ENCODE peak calls at places on chromosomes 4 and X, in seven cellular contexts. J, Q, O, G, L, X and Z are unnamed samples.

GRCh38 chrX:6778547-6779231 is 243.8 kb upstream of the VCX3A start:
- DNase-seq in Q (no peak), J (no peak), G (no peak), L (no peak), X (no peak), O (peak; percentile 39), Z (no peak)

GRCh38 chr4:8100696-8101095 is 57.9 kb downstream of the ABLIM2 start:
- DNase-seq in X (no peak), G (no peak), J (no peak), O (no peak), L (no peak), Q (no peak), Z (no peak)

GRCh38 chr4:172813359-172813923 is 355.2 kb upstream of the GALNT7 start:
- DNase-seq in J (no peak), X (no peak), L (no peak), Q (no peak), G (no peak), O (no peak), Z (no peak)

GRCh38 chrX:68568136-68568535 is 69.3 kb downstream of the YIPF6 start:
- DNase-seq in L (no peak), Q (no peak), J (no peak), G (no peak), O (no peak), X (no peak), Z (no peak)

GRCh38 chr4:28391877-28392276 is 1531.2 kb downstream of the STIM2 start:
- DNase-seq in Q (no peak), L (no peak), O (no peak), G (no peak), X (no peak), J (no peak), Z (no peak)

GRCh38 chr4:151015458-151016344 is 617 bp upstream of the LRBA start:
- DNase-seq in J (peak; percentile 83), O (peak; percentile 89), G (peak; percentile 79), Q (peak; percentile 78), L (peak; percentile 90), X (peak; percentile 78), Z (peak; percentile 78)

GRCh38 chr4:160370046-160370445 is 1267.2 kb downstream of the RAPGEF2 start:
- DNase-seq in Q (no peak), O (no peak), X (no peak), J (no peak), L (no peak), G (no peak), Z (no peak)

GRCh38 chr4:8709729-8710360 is 117.3 kb downstream of the CPZ start:
- DNase-seq in Q (no peak), O (no peak), L (no peak), X (no peak), J (no peak), G (peak; percentile 56), Z (no peak)

GRCh38 chrX:2664497-2664896 is 26.6 kb upstream of the CD99 start:
- DNase-seq in L (no peak), X (no peak), Q (no peak), G (no peak), O (no peak), J (no peak), Z (no peak)

GRCh38 chr4:184310171-184310567 is 92.5 kb upstream of the ENPP6 start:
- DNase-seq in O (no peak), L (peak; percentile 61), J (no peak), G (no peak), X (peak; percentile 28), Q (no peak), Z (no peak)

GRCh38 chr4:67593741-67594175 is 35.2 kb downstream of the STAP1 start:
- DNase-seq in O (no peak), J (no peak), X (no peak), Q (no peak), G (no peak), L (no peak), Z (no peak)

GRCh38 chrX:74458738-74459137 is 37.4 kb downstream of the SLC16A2 start:
- DNase-seq in J (no peak), L (no peak), X (peak; percentile 1), O (no peak), G (no peak), Q (no peak), Z (no peak)

GRCh38 chrX:44980883-44981282 is 107.9 kb downstream of the KDM6A start:
- DNase-seq in L (no peak), Q (no peak), X (no peak), J (no peak), G (no peak), O (no peak), Z (no peak)

GRCh38 chrX:14095702-14096101 is 66.0 kb upstream of the GEMIN8 start:
- DNase-seq in Q (no peak), L (peak; percentile 39), O (peak; percentile 57), G (no peak), J (peak; percentile 17), X (peak; percentile 47), Z (peak; percentile 16)

GRCh38 chr4:159455675-159456235 is 352.9 kb downstream of the RAPGEF2 start:
- DNase-seq in J (no peak), O (peak; percentile 57), Q (no peak), G (no peak), L (no peak), X (peak; percentile 63), Z (no peak)

DNA sequence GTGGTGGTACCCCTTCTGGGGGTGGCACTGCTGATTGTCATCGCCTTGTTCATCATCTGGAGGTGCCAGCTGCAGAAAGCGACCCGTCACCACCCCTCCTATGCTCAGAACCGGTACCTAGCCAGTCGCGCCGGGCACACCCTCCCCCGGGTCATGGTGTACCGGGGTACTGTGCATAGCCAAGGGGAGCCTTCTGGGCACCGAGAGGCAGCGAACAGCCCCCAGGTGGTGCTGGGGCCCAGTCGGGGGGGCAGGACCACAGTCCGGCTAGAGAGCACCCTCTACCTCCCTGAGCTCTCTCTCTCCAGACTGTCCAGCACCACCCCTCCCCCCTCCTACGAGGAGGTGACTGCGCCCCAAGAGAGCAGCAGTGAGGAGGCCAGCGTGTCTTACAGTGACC is 5.3 kb downstream of the PRRG3 start:
- DNase-seq in G (no peak), X (no peak), J (no peak), L (no peak), Q (no peak), O (no peak), Z (no peak)
- H3K9me3 ChIP-seq in G (no peaks in the 10 kb centered on the region), X (no peaks in the 10 kb centered on the region), J (no peaks in the 10 kb centered on the region), L (no peaks in the 10 kb centered on the region), Q (no peaks in the 10 kb centered on the region), O (no peaks in the 10 kb centered on the region), Z (no peaks in the 10 kb centered on the region)

GRCh38 chrX:55874807-55875206 is 157.3 kb downstream of the RRAGB start:
- DNase-seq in X (no peak), Q (no peak), J (no peak), O (no peak), G (no peak), L (no peak), Z (no peak)
- H3K9me3 ChIP-seq in X (no peaks in the 10 kb centered on the region), Q (no peaks in the 10 kb centered on the region), J (no peaks in the 10 kb centered on the region), O (no peaks in the 10 kb centered on the region), G (peaks cover 4% of the 10 kb centered on the region), L (no peaks in the 10 kb centered on the region), Z (no peaks in the 10 kb centered on the region)

GRCh38 chrX:144293229-144293628 is 409.4 kb downstream of the UBE2NL start:
- DNase-seq in G (no peak), O (no peak), Q (no peak), J (no peak), X (no peak), L (no peak), Z (no peak)
- H3K9me3 ChIP-seq in G (peaks cover 4% of the 10 kb centered on the region), O (no peaks in the 10 kb centered on the region), Q (no peaks in the 10 kb centered on the region), J (no peaks in the 10 kb centered on the region), X (no peaks in the 10 kb centered on the region), L (no peaks in the 10 kb centered on the region), Z (no peaks in the 10 kb centered on the region)

GRCh38 chr4:26879805-26880204 is 19.2 kb downstream of the STIM2 start:
- DNase-seq in J (no peak), X (no peak), L (no peak), G (no peak), O (no peak), Q (no peak), Z (no peak)

GRCh38 chr4:26878729-26879415 is 18.2 kb downstream of the STIM2 start:
- DNase-seq in J (peak; percentile 30), Q (no peak), G (no peak), X (no peak), L (peak; percentile 28), O (no peak), Z (no peak)

GRCh38 chr4:26877946-26878345 is 17.3 kb downstream of the STIM2 start:
- DNase-seq in O (no peak), L (no peak), J (no peak), Q (no peak), X (no peak), G (no peak), Z (no peak)

GRCh38 chr4:26874110-26874509 is 13.5 kb downstream of the STIM2 start:
- DNase-seq in O (no peak), L (no peak), G (no peak), Q (peak; percentile 50), J (peak; percentile 19), X (no peak), Z (no peak)

GRCh38 chr4:26877417-26877816 is 16.8 kb downstream of the STIM2 start:
- DNase-seq in Q (no peak), G (no peak), O (no peak), X (no peak), L (no peak), J (no peak), Z (no peak)
- H3K9me3 ChIP-seq in Q (no peaks in the 10 kb centered on the region), G (no peaks in the 10 kb centered on the region), O (no peaks in the 10 kb centered on the region), X (no peaks in the 10 kb centered on the region), L (no peaks in the 10 kb centered on the region), J (no peaks in the 10 kb centered on the region), Z (no peaks in the 10 kb centered on the region)

GRCh38 chr4:83213640-83214039 is 71.0 kb downstream of the COQ2 start:
- DNase-seq in X (no peak), G (no peak), O (no peak), Q (no peak), L (no peak), J (no peak), Z (no peak)
- H3K9me3 ChIP-seq in X (no peaks in the 10 kb centered on the region), G (no peaks in the 10 kb centered on the region), O (no peaks in the 10 kb centered on the region), Q (no peaks in the 10 kb centered on the region), L (no peaks in the 10 kb centered on the region), J (no peaks in the 10 kb centered on the region), Z (no peaks in the 10 kb centered on the region)

GRCh38 chrX:144810539-144810938 is 436.8 kb upstream of the SPANXN1 start:
- DNase-seq in G (no peak), L (no peak), X (no peak), O (no peak), Q (no peak), J (no peak), Z (no peak)
- H3K9me3 ChIP-seq in G (no peaks in the 10 kb centered on the region), L (no peaks in the 10 kb centered on the region), X (no peaks in the 10 kb centered on the region), O (no peaks in the 10 kb centered on the region), Q (no peaks in the 10 kb centered on the region), J (no peaks in the 10 kb centered on the region), Z (no peaks in the 10 kb centered on the region)

GRCh38 chr4:71691416-71692073 is 92.3 kb downstream of the GC start:
- DNase-seq in G (no peak), J (no peak), L (no peak), X (no peak), O (no peak), Q (no peak), Z (no peak)

GRCh38 chr4:71692963-71693362 is 90.9 kb downstream of the GC start:
- DNase-seq in L (no peak), O (no peak), Q (no peak), J (no peak), X (no peak), G (no peak), Z (no peak)

GRCh38 chr4:71694946-71695345 is 88.9 kb downstream of the GC start:
- DNase-seq in J (no peak), Q (no peak), L (no peak), O (no peak), G (no peak), X (no peak), Z (no peak)

GRCh38 chr4:71689822-71690221 is 94.1 kb downstream of the GC start:
- DNase-seq in X (no peak), G (no peak), O (no peak), L (no peak), Q (no peak), J (no peak), Z (no peak)

GRCh38 chr4:71692198-71692597 is 91.7 kb downstream of the GC start:
- DNase-seq in X (no peak), G (no peak), O (no peak), L (no peak), J (no peak), Q (no peak), Z (no peak)
- H3K9me3 ChIP-seq in X (no peaks in the 10 kb centered on the region), G (no peaks in the 10 kb centered on the region), O (no peaks in the 10 kb centered on the region), L (no peaks in the 10 kb centered on the region), J (no peaks in the 10 kb centered on the region), Q (no peaks in the 10 kb centered on the region), Z (no peaks in the 10 kb centered on the region)